ENCODE peak calls at places on chromosomes 16 and 17, in four cellular contexts. B is GM12878, S is spleen, G is stomach. U is an unnamed sample.

GRCh38 chr16:75591001-75591852 is 25.0 kb downstream of the GABARAPL2 start:
- DNase-seq in B (no peak), G (no peak), S (no peak), U (no peak)

GRCh38 chr16:9105189-9105588 is 13.7 kb downstream of the HAPSTR1 start:
- DNase-seq in B (no peak), S (no peak), G (no peak), U (no peak)

GRCh38 chr17:39404542-39405378 is 3.3 kb upstream of the FBXL20 start:
- DNase-seq in S (peak), B (no peak), G (no peak), U (no peak)

GRCh38 chr17:50918933-50919296 is 52.8 kb upstream of the TOB1 start:
- DNase-seq in B (no peak), G (peak), S (no peak), U (no peak)

GRCh38 chr16:13928644-13929043 is 8.7 kb downstream of the ERCC4 start:
- DNase-seq in B (no peak), S (no peak), G (no peak), U (no peak)

GRCh38 chr17:55609737-55610201 is 98.5 kb upstream of the SMIM36 start:
- DNase-seq in S (no peak), B (no peak), G (peak), U (no peak)

GRCh38 chr17:4747847-4748246 is 8.1 kb upstream of the CXCL16 start:
- DNase-seq in G (no peak), B (no peak), S (no peak), U (no peak)

GRCh38 chr16:74439685-74440084 is 18.4 kb upstream of the CLEC18B start:
- DNase-seq in B (no peak), G (no peak), S (no peak), U (no peak)

GRCh38 chr16:64459821-64460220 is 662.0 kb downstream of the CDH11 start:
- DNase-seq in S (no peak), G (peak), B (no peak), U (no peak)

GRCh38 chr17:32443827-32444300 is 446 bp upstream of the PSMD11 start:
- DNase-seq in B (no peak), G (no peak), S (no peak), U (no peak)

GRCh38 chr16:78045865-78046581 is 23.7 kb downstream of the CLEC3A start:
- DNase-seq in S (peak), B (no peak), G (peak), U (no peak)
- TF ChIP-seq POLR2AphosphoS5 in S (no peak), B (no peak), G (peak), U (no peak)

GRCh38 chr17:46170609-46171432 is 22.4 kb downstream of the KANSL1 start:
- DNase-seq in S (no peak), B (no peak), G (no peak), U (no peak)
- TF ChIP-seq POLR2AphosphoS5 in S (no peak), B (no peak), G (no peak), U (no peak)

GRCh38 chr16:88385112-88385594 is 2.4 kb downstream of the ZNF469 start:
- DNase-seq in S (no peak), G (no peak), B (no peak), U (no peak)
- TF ChIP-seq POLR2AphosphoS5 in S (no peak), G (no peak), B (no peak), U (no peak)

DNA sequence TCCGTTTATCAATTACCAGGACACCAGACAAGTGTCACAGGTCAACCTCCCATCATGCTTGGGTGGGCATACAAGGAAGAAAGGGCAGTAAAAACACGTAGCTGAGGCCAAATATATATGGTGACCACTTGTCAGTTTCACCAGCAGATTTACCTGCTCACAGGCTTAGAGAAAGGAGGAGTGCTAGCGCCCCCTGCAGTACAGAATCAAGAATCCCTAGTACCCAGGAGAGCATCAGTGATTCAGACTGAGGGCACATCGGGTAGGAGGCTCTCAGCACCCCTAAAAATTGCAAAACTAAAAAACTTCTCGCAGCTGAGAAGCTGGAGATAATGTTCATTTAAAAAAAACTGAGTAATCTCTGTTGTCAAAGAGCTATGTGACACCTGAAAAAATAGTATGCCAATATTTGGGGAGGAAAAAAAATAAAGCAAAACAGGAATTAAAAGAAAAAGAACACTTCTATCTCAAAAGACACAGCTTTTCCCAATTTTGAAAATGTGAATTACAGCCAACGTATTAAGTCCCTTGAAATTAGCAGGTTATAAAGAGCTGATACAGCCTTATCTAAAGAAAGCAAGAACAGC is 21.2 kb upstream of the MON1B start:
- DNase-seq in G (peak), S (no peak), B (no peak), U (no peak)
- TF ChIP-seq POLR2AphosphoS5 in G (no peak), S (no peak), B (no peak), U (no peak)

GRCh38 chr17:2063306-2064146 is 8.6 kb downstream of the HIC1 start:
- DNase-seq in B (no peak), G (no peak), S (no peak), U (no peak)

GRCh38 chr17:2060681-2061440 is 6.0 kb downstream of the HIC1 start:
- DNase-seq in B (no peak), G (no peak), S (no peak), U (no peak)

GRCh38 chr17:2061441-2061797 is 6.5 kb downstream of the HIC1 start:
- DNase-seq in S (no peak), G (no peak), B (no peak), U (no peak)

GRCh38 chr17:2064147-2064489 is 9.2 kb downstream of the HIC1 start:
- DNase-seq in G (no peak), B (no peak), S (no peak), U (no peak)

DNA sequence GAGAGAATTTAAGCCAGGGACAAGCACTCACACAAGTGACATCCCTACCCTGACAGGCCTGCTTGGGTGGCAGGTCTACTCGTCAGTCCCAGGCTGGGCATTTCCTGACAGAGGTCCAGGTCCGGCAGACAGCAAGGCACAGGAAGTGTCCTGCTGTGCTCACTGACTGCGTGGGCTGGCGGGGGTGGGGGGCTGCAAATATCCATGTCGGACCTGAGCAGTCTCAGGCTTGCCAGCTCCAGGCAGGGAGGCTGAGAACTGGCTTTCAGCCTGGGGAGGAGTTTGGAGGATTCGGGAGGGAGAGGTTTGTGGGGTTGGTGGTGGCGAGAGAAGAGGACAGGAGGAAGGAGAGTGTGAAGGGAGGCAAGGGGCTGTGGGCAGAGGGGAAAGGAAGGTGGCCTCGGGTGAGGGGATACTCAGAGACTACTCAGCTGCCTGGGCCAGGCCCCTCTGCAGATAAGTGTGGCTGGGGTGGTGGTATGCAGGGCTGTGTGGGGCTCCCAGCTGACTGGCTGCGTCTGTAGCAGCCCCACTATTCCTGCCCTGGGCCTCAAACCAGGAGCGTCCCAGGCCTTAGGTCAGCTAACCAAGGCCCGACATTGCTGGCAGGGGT is 7.8 kb downstream of the HIC1 start:
- DNase-seq in B (no peak), S (no peak), G (no peak), U (no peak)
- TF ChIP-seq POLR2AphosphoS5 in B (peak), S (peak), G (no peak), U (no peak)